ENCODE peak calls at places on chromosomes 7 and 10, in eight cellular contexts. One of them, this sample, is unnamed.

GRCh38 chr10:131731780-131732630 is 168.8 kb upstream of the PPP2R2D start:
- DNase-seq in H54: no peak
- DNase-seq in IMR-90: no peak
- DNase-seq in heart left ventricle: no peak
- DNase-seq in adrenal gland: no peak
- DNase-seq in transverse colon: no peak
- DNase-seq in body of pancreas: no peak
- DNase-seq in lower leg skin: no peak
- DNase-seq in this sample: no peak

GRCh38 chr7:40220421-40220911 is 85.7 kb downstream of the SUGCT start:
- DNase-seq in H54: no peak
- DNase-seq in IMR-90: peak
- DNase-seq in heart left ventricle: no peak
- DNase-seq in adrenal gland: no peak
- DNase-seq in transverse colon: no peak
- DNase-seq in body of pancreas: no peak
- DNase-seq in lower leg skin: no peak
- DNase-seq in this sample: no peak

GRCh38 chr7:158285383-158285770 is 302.2 kb downstream of the PTPRN2 start:
- DNase-seq in H54: no peak
- DNase-seq in IMR-90: no peak
- DNase-seq in heart left ventricle: no peak
- DNase-seq in adrenal gland: no peak
- DNase-seq in transverse colon: no peak
- DNase-seq in body of pancreas: no peak
- DNase-seq in lower leg skin: no peak
- DNase-seq in this sample: no peak

GRCh38 chr7:26091933-26092332 is 60.1 kb upstream of the NFE2L3 start:
- DNase-seq in H54: no peak
- DNase-seq in IMR-90: peak
- DNase-seq in heart left ventricle: no peak
- DNase-seq in adrenal gland: no peak
- DNase-seq in transverse colon: no peak
- DNase-seq in body of pancreas: no peak
- DNase-seq in lower leg skin: no peak
- DNase-seq in this sample: no peak

GRCh38 chr10:34343764-34344163 is 471.3 kb downstream of the PARD3 start:
- DNase-seq in H54: no peak
- DNase-seq in IMR-90: peak
- DNase-seq in heart left ventricle: no peak
- DNase-seq in adrenal gland: no peak
- DNase-seq in transverse colon: no peak
- DNase-seq in body of pancreas: no peak
- DNase-seq in lower leg skin: no peak
- DNase-seq in this sample: no peak

GRCh38 chr10:11276475-11276990 is 258.9 kb downstream of the CELF2 start:
- DNase-seq in H54: no peak
- DNase-seq in IMR-90: no peak
- DNase-seq in heart left ventricle: no peak
- DNase-seq in adrenal gland: no peak
- DNase-seq in transverse colon: no peak
- DNase-seq in body of pancreas: no peak
- DNase-seq in lower leg skin: no peak
- DNase-seq in this sample: no peak

GRCh38 chr7:39332142-39332541 is 234.1 kb upstream of the YAE1 start:
- DNase-seq in H54: no peak
- DNase-seq in IMR-90: no peak
- DNase-seq in heart left ventricle: no peak
- DNase-seq in adrenal gland: no peak
- DNase-seq in transverse colon: no peak
- DNase-seq in body of pancreas: no peak
- DNase-seq in lower leg skin: no peak
- DNase-seq in this sample: no peak

GRCh38 chr10:101840741-101841453 is 2.7 kb downstream of the KCNIP2 start:
- DNase-seq in H54: peak
- DNase-seq in IMR-90: peak
- DNase-seq in heart left ventricle: peak
- DNase-seq in adrenal gland: peak
- DNase-seq in transverse colon: peak
- DNase-seq in body of pancreas: peak
- DNase-seq in lower leg skin: peak
- DNase-seq in this sample: peak

GRCh38 chr7:81604075-81604807 is 165.6 kb downstream of the HGF start:
- DNase-seq in H54: no peak
- DNase-seq in IMR-90: peak
- DNase-seq in heart left ventricle: no peak
- DNase-seq in adrenal gland: no peak
- DNase-seq in transverse colon: no peak
- DNase-seq in body of pancreas: no peak
- DNase-seq in lower leg skin: no peak
- DNase-seq in this sample: no peak

GRCh38 chr7:98872328-98872924 is 2.6 kb upstream of the TMEM130 start:
- DNase-seq in H54: no peak
- DNase-seq in IMR-90: no peak
- DNase-seq in heart left ventricle: no peak
- DNase-seq in adrenal gland: peak
- DNase-seq in transverse colon: no peak
- DNase-seq in body of pancreas: no peak
- DNase-seq in lower leg skin: no peak
- DNase-seq in this sample: no peak

GRCh38 chr7:150375662-150376521 is 3.2 kb upstream of the ZNF775 start:
- DNase-seq in H54: no peak
- DNase-seq in IMR-90: no peak
- DNase-seq in heart left ventricle: no peak
- DNase-seq in adrenal gland: no peak
- DNase-seq in transverse colon: peak
- DNase-seq in body of pancreas: no peak
- DNase-seq in lower leg skin: no peak
- DNase-seq in this sample: no peak

GRCh38 chr10:109929501-109930219 is 6.3 kb upstream of the XPNPEP1 start:
- DNase-seq in H54: no peak
- DNase-seq in IMR-90: no peak
- DNase-seq in heart left ventricle: no peak
- DNase-seq in adrenal gland: no peak
- DNase-seq in transverse colon: no peak
- DNase-seq in body of pancreas: no peak
- DNase-seq in lower leg skin: no peak
- DNase-seq in this sample: no peak

GRCh38 chr7:134320201-134320600 is 3.5 kb upstream of the SLC35B4 start:
- DNase-seq in H54: no peak
- DNase-seq in IMR-90: peak
- DNase-seq in heart left ventricle: no peak
- DNase-seq in adrenal gland: no peak
- DNase-seq in transverse colon: no peak
- DNase-seq in body of pancreas: no peak
- DNase-seq in lower leg skin: no peak
- DNase-seq in this sample: no peak

GRCh38 chr7:2938514-2939192 is 94.5 kb upstream of the GNA12 start:
- DNase-seq in H54: no peak
- DNase-seq in IMR-90: no peak
- DNase-seq in heart left ventricle: no peak
- DNase-seq in adrenal gland: no peak
- DNase-seq in transverse colon: no peak
- DNase-seq in body of pancreas: no peak
- DNase-seq in lower leg skin: no peak
- DNase-seq in this sample: no peak

GRCh38 chr7:100889761-100890639 is 485 bp upstream of the UFSP1 start:
- DNase-seq in H54: peak
- DNase-seq in IMR-90: peak
- DNase-seq in heart left ventricle: peak
- DNase-seq in adrenal gland: peak
- DNase-seq in transverse colon: peak
- DNase-seq in body of pancreas: peak
- DNase-seq in lower leg skin: peak
- DNase-seq in this sample: peak

GRCh38 chr7:100887955-100888481 is 1.5 kb downstream of the UFSP1 start:
- DNase-seq in H54: no peak
- DNase-seq in IMR-90: no peak
- DNase-seq in heart left ventricle: no peak
- DNase-seq in adrenal gland: no peak
- DNase-seq in transverse colon: no peak
- DNase-seq in body of pancreas: no peak
- DNase-seq in lower leg skin: no peak
- DNase-seq in this sample: no peak

GRCh38 chr7:100888529-100888987 is 957 bp downstream of the UFSP1 start:
- DNase-seq in H54: no peak
- DNase-seq in IMR-90: no peak
- DNase-seq in heart left ventricle: no peak
- DNase-seq in adrenal gland: no peak
- DNase-seq in transverse colon: no peak
- DNase-seq in body of pancreas: no peak
- DNase-seq in lower leg skin: no peak
- DNase-seq in this sample: no peak

GRCh38 chr7:100890640-100891521 is 1.4 kb upstream of the UFSP1 start:
- DNase-seq in H54: no peak
- DNase-seq in IMR-90: no peak
- DNase-seq in heart left ventricle: no peak
- DNase-seq in adrenal gland: no peak
- DNase-seq in transverse colon: no peak
- DNase-seq in body of pancreas: no peak
- DNase-seq in lower leg skin: no peak
- DNase-seq in this sample: peak

DNA sequence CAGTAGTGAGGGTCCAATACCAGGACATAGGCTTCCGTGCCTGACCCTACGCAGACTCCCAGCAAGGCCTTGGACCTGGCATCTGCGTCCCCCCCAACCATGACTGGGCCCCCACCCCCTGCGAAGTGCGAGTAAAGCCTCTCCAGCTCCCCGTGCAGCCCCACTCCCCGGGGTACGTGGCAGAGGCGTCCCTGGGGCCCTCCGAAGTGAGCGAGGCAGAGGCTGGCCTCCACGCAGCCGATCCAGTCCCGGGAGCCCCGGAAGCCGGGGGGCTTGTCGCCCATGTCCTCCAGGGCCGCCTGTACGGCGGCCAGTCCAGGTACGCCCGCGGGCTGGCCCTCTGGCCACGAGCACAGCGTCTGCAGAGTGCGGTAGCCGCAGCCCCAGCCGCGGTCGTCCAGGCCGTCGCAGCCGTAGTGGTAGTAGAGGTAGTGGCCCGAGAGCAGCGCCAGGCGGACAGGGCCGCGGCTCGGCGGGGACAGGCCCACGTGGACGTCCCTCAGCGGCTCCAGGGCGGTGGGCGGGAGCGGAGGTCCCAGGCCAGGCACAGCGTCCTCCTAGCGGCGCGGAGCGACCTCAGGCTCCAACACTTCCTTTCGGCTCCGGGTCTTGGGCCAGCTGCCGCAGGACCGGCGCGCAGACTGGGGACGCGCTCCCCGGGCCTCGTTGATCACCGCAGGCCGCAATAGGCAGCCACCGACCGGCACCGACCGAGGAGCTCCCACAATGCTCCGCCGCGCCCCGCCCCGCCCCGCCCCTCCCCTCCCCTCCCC is at the start of gene UFSP1:
- DNase-seq in H54: no peak
- DNase-seq in IMR-90: no peak
- DNase-seq in heart left ventricle: no peak
- DNase-seq in adrenal gland: peak
- DNase-seq in transverse colon: no peak
- DNase-seq in body of pancreas: peak
- DNase-seq in lower leg skin: no peak
- DNase-seq in this sample: no peak
- TF ChIP-seq POLR2A in H54: no peak
- TF ChIP-seq POLR2A in IMR-90: peak
- TF ChIP-seq POLR2A in heart left ventricle: no peak
- TF ChIP-seq POLR2A in adrenal gland: no peak
- TF ChIP-seq POLR2A in transverse colon: no peak
- TF ChIP-seq POLR2A in body of pancreas: peak
- TF ChIP-seq POLR2A in lower leg skin: no peak
- TF ChIP-seq POLR2A in this sample: no peak

DNA sequence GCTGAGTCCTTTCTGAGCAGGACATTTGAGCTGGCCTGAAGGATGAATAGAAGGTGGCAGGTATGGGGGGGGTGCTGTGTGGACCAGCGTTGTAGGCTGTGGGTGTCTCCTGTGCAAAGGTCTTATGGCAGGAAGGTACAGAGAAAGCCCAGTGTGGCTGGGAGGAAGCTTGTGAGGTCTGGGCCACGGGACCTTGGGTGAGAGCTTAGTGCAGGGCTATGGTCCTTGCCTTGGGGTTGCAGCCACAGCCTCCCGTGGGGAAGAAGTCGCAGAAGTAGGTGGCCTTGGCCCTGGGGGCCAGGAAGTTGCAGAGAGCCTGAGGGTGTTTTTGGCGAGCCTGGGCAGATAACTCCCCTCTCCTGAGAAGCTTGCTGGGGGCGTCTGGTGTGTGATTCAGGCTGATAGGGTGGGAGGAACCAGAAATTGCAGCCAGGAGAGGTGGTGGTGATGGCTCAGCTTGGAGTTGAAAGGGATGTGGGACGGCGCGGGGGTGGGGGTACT is 172.0 kb upstream of the TNRC18 start:
- DNase-seq in H54: peak
- DNase-seq in IMR-90: peak
- DNase-seq in heart left ventricle: no peak
- DNase-seq in adrenal gland: peak
- DNase-seq in transverse colon: no peak
- DNase-seq in body of pancreas: no peak
- DNase-seq in lower leg skin: no peak
- DNase-seq in this sample: no peak
- TF ChIP-seq POLR2A in H54: no peak
- TF ChIP-seq POLR2A in IMR-90: peak
- TF ChIP-seq POLR2A in heart left ventricle: no peak
- TF ChIP-seq POLR2A in adrenal gland: no peak
- TF ChIP-seq POLR2A in transverse colon: no peak
- TF ChIP-seq POLR2A in body of pancreas: no peak
- TF ChIP-seq POLR2A in lower leg skin: no peak
- TF ChIP-seq POLR2A in this sample: no peak

DNA sequence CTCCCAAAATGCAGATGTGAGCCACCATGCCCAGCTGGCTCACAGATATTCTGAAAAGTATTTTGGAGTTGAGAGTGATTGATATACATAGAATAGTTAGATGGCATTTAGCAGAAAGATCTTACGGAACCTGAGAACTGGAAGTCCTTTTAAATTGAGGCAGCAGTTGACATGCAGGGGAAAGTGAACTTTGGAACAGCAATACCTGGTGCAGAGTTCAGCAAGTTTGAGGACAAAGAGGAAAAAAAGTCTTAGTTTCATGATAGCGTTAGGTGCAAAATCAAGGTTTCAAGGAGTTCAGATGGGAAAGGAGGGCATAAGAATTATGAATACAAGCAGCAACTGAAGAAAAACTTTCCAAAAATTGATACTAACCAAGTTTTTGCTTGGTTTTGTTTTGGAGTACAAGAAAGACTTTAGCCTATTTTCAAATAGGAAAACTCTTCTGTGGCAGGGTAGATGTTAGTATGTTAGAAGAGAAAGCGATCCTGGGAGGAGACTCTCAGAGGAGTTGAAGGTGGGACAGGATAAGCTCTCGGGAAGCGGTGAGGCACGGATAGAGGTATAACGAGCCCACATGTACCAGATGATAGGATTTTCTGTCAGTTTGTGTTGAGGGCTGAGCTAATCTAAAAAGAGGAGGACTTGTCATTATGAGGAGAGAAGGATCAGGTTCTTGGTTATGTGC is 28.0 kb upstream of the STMP1 start:
- DNase-seq in H54: no peak
- DNase-seq in IMR-90: no peak
- DNase-seq in heart left ventricle: no peak
- DNase-seq in adrenal gland: no peak
- DNase-seq in transverse colon: no peak
- DNase-seq in body of pancreas: no peak
- DNase-seq in lower leg skin: no peak
- DNase-seq in this sample: no peak
- TF ChIP-seq POLR2A in H54: no peak
- TF ChIP-seq POLR2A in IMR-90: no peak
- TF ChIP-seq POLR2A in heart left ventricle: no peak
- TF ChIP-seq POLR2A in adrenal gland: no peak
- TF ChIP-seq POLR2A in transverse colon: no peak
- TF ChIP-seq POLR2A in body of pancreas: no peak
- TF ChIP-seq POLR2A in lower leg skin: no peak
- TF ChIP-seq POLR2A in this sample: no peak

GRCh38 chr7:51316666-51317581 is at the start of gene COBL:
- DNase-seq in H54: no peak
- DNase-seq in IMR-90: no peak
- DNase-seq in heart left ventricle: peak
- DNase-seq in adrenal gland: no peak
- DNase-seq in transverse colon: peak
- DNase-seq in body of pancreas: peak
- DNase-seq in lower leg skin: no peak
- DNase-seq in this sample: no peak
- TF ChIP-seq POLR2A in H54: no peak
- TF ChIP-seq POLR2A in IMR-90: no peak
- TF ChIP-seq POLR2A in heart left ventricle: no peak
- TF ChIP-seq POLR2A in adrenal gland: no peak
- TF ChIP-seq POLR2A in transverse colon: peak
- TF ChIP-seq POLR2A in body of pancreas: no peak
- TF ChIP-seq POLR2A in lower leg skin: no peak
- TF ChIP-seq POLR2A in this sample: no peak